ENCODE peak calls at places on chromosomes 5 and 9, in ten cellular contexts. I, X, P, N, V, C, A, Z, S and L are unnamed samples.

GRCh38 chr5:149735066-149735465 is 5.0 kb downstream of the PPARGC1B start:
- DNase-seq in S (no peak), X (no peak), Z (no peak), C (no peak), I (peak; percentile 62), A (no peak), P (no peak), N (no peak), V (peak; percentile 80), L (no peak)

GRCh38 chr5:36877667-36878420 is 1.3 kb downstream of the NIPBL start:
- DNase-seq in S (no peak), V (no peak), C (peak; percentile 38), A (no peak), N (no peak), X (peak; percentile 37), P (peak; percentile 21), Z (no peak), I (no peak), L (no peak)

GRCh38 chr9:89006308-89006707 is 15.0 kb downstream of the S1PR3 start:
- DNase-seq in X (no peak), A (no peak), S (no peak), N (no peak), P (peak; percentile 50), I (no peak), C (no peak), Z (no peak), V (no peak), L (no peak)

GRCh38 chr5:132449060-132449459 is 41.5 kb downstream of the IRF1 start:
- DNase-seq in S (no peak), X (no peak), I (no peak), N (no peak), P (no peak), C (no peak), A (no peak), V (no peak), Z (no peak), L (no peak)

GRCh38 chr9:129036923-129037766 is 719 bp downstream of the MIGA2 start:
- DNase-seq in P (no peak), C (no peak), N (no peak), Z (no peak), S (no peak), I (no peak), V (no peak), X (no peak), A (no peak), L (no peak)

GRCh38 chr9:37413311-37413710 is 9.2 kb upstream of the GRHPR start:
- DNase-seq in V (no peak), A (no peak), Z (no peak), S (no peak), X (no peak), I (no peak), C (no peak), N (no peak), P (no peak), L (no peak)

GRCh38 chr9:16154570-16155078 is 601.8 kb downstream of the CCDC171 start:
- DNase-seq in N (no peak), Z (peak; percentile 69), C (peak; percentile 37), I (peak; percentile 52), P (peak; percentile 49), X (no peak), V (no peak), S (peak; percentile 30), A (peak; percentile 27), L (peak; percentile 30)

GRCh38 chr9:16705121-16705604 is 165.3 kb downstream of the BNC2 start:
- DNase-seq in C (peak; percentile 97), I (peak; percentile 75), V (peak; percentile 70), S (no peak), P (peak; percentile 97), N (peak; percentile 86), Z (no peak), X (peak; percentile 97), A (peak; percentile 73), L (no peak)

GRCh38 chr9:2230362-2230761 is 215.2 kb downstream of the SMARCA2 start:
- DNase-seq in C (no peak), N (no peak), P (no peak), Z (peak; percentile 33), X (no peak), I (no peak), V (no peak), S (no peak), A (no peak), L (no peak)

GRCh38 chr5:32057157-32058096 is 116.7 kb downstream of the GOLPH3 start:
- DNase-seq in A (no peak), C (peak; percentile 72), I (no peak), Z (no peak), S (no peak), N (no peak), V (no peak), X (no peak), P (peak; percentile 39), L (no peak)
- TF ChIP-seq CTCF in A (peak; percentile 21), C (peak; percentile 29), I (no peak), Z (peak; percentile 19), S (no peak), N (peak; percentile 38), V (no peak), X (peak; percentile 19), P (peak; percentile 31), L (no peak)

GRCh38 chr9:6215562-6215961 is at the start of gene IL33:
- DNase-seq in V (no peak), C (peak; percentile 19), A (no peak), P (peak; percentile 93), S (no peak), N (peak; percentile 47), X (no peak), I (no peak), Z (no peak), L (no peak)
- H3K4me3 ChIP-seq in V (peak within 1 kb of the TSS; percentile 17), C (no peak within 1 kb of the TSS), A (peak within 1 kb of the TSS; percentile 56), P (no peak within 1 kb of the TSS), S (no peak within 1 kb of the TSS), N (peak within 1 kb of the TSS; percentile 60), X (no peak within 1 kb of the TSS), I (no peak within 1 kb of the TSS), Z (no peak within 1 kb of the TSS), L (no peak within 1 kb of the TSS)

DNA sequence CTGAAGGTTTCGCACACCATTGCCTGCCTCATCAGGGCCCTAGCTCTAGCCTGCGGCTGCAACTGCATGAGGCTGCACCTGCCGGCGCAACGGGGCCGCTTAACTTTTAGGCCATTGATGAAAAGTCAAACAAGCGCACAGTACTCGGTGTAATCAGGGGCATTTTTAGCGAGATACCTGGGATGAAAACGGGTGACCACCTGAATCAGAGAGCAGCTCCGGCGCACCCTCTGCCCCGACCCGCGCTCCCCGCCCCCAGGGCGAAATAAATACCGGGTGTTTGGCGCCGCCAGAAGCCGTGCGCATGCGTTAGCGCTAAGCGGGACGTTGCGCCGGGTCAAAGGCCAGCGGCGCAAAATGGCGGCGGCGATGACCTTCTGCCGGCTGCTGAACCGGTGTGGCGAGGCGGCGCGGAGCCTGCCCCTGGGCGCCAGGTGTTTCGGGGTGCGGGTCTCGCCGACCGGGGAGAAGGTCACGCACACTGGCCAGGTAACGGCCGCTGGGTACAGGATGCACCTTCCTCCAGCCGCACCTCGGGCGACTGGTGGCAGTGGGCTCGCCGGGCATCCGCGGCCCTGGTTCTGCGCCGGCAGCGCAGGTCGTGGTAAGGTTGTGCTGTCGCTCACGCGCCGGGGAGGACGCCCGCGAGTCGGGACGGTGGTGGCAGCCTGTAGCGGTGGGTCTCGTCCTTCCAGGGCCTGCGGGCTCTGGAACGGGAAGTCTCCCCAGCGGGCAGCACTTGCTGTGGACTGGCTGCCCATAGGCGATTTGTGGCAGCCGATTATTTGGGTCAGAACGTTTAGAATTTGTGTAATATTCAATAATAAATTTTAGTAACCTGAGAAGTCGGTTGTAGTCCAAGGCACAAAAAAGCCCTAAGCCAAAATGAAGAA is at the start of gene NDUFS6:
- DNase-seq in Z (peak; percentile 89), I (peak; percentile 93), S (peak; percentile 83), V (peak; percentile 72), P (peak; percentile 67), N (peak; percentile 84), A (peak; percentile 85), X (peak; percentile 55), C (peak; percentile 71), L (peak; percentile 86)
- H3K36me3 ChIP-seq in Z (peaks cover 16% of the 10 kb centered on the region), I (peaks cover 56% of the 10 kb centered on the region), S (peaks cover 36% of the 10 kb centered on the region), V (peaks cover 61% of the 10 kb centered on the region), P (peaks cover 37% of the 10 kb centered on the region), N (peaks cover 60% of the 10 kb centered on the region), A (peaks cover 10% of the 10 kb centered on the region), X (peaks cover 48% of the 10 kb centered on the region), C (peaks cover 29% of the 10 kb centered on the region), L (peaks cover 35% of the 10 kb centered on the region)

DNA sequence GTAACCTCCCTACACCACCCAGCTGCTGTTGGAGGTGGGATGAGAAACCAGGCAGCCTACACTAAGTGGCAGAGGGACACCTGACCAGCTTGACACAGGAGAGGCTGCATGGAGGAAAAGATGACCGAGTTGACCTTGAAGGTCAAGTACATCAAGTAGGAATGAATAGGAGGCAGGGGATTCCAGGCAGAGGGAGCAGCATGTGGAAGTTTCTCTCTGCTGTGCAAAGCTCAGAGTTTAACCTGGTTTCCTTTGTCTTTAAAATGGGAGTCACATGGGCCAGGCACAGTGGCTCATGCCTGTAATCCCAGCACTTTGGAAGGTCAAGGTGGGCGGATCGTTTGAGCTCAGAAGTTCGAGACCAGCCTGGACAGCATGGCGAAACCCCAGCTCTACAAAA is 32.6 kb downstream of the SPRY4 start:
- DNase-seq in V (no peak), C (no peak), S (no peak), P (no peak), X (no peak), Z (no peak), I (no peak), N (no peak), A (no peak), L (no peak)
- TF ChIP-seq CTCF in V (no peak), C (no peak), S (no peak), P (no peak), X (no peak), Z (no peak), I (no peak), N (no peak), A (no peak), L (no peak)